ENCODE peak calls at places on chromosomes 12 and 14, in five cellular contexts. One of them, this sample, is unnamed.

GRCh38 chr14:104244221-104245011 is 106.0 kb downstream of the KIF26A start:
- DNase-seq in uterus: no peak
- DNase-seq in iris pigment epithelial cell: no peak
- DNase-seq in occipital lobe: no peak
- DNase-seq in activated T-cell treated with anti-CD3 and anti-CD28 coated beads, Interleukin-2, amount 50 U/mL, for 4 hours: no peak
- DNase-seq in this sample: no peak

GRCh38 chr14:49770212-49770817 is 2.4 kb downstream of the KLHDC2 start:
- DNase-seq in occipital lobe: no peak
- DNase-seq in uterus: no peak
- DNase-seq in activated T-cell treated with anti-CD3 and anti-CD28 coated beads, Interleukin-2, amount 50 U/mL, for 4 hours: no peak
- DNase-seq in iris pigment epithelial cell: peak
- DNase-seq in this sample: no peak

GRCh38 chr14:88879016-88879415 is 54.6 kb downstream of the TTC8 start:
- DNase-seq in activated T-cell treated with anti-CD3 and anti-CD28 coated beads, Interleukin-2, amount 50 U/mL, for 4 hours: no peak
- DNase-seq in uterus: no peak
- DNase-seq in iris pigment epithelial cell: peak
- DNase-seq in occipital lobe: no peak
- DNase-seq in this sample: no peak

GRCh38 chr12:2169964-2170363 is 117.2 kb downstream of the CACNA1C start:
- DNase-seq in activated T-cell treated with anti-CD3 and anti-CD28 coated beads, Interleukin-2, amount 50 U/mL, for 4 hours: no peak
- DNase-seq in occipital lobe: no peak
- DNase-seq in iris pigment epithelial cell: peak
- DNase-seq in uterus: no peak
- DNase-seq in this sample: no peak

GRCh38 chr12:50786498-50787231 is 22.8 kb downstream of the ATF1 start:
- DNase-seq in occipital lobe: no peak
- DNase-seq in iris pigment epithelial cell: peak
- DNase-seq in uterus: no peak
- DNase-seq in activated T-cell treated with anti-CD3 and anti-CD28 coated beads, Interleukin-2, amount 50 U/mL, for 4 hours: no peak
- DNase-seq in this sample: no peak

GRCh38 chr12:68003777-68004176 is 14.5 kb downstream of the IFNG-AS1 start:
- DNase-seq in iris pigment epithelial cell: no peak
- DNase-seq in occipital lobe: no peak
- DNase-seq in uterus: no peak
- DNase-seq in activated T-cell treated with anti-CD3 and anti-CD28 coated beads, Interleukin-2, amount 50 U/mL, for 4 hours: no peak
- DNase-seq in this sample: no peak

GRCh38 chr12:51341259-51342007 is 5.0 kb downstream of the CELA1 start:
- DNase-seq in activated T-cell treated with anti-CD3 and anti-CD28 coated beads, Interleukin-2, amount 50 U/mL, for 4 hours: peak
- DNase-seq in uterus: peak
- DNase-seq in occipital lobe: peak
- DNase-seq in iris pigment epithelial cell: peak
- DNase-seq in this sample: peak

GRCh38 chr14:75452900-75453816 is 25.3 kb downstream of the JDP2 start:
- DNase-seq in activated T-cell treated with anti-CD3 and anti-CD28 coated beads, Interleukin-2, amount 50 U/mL, for 4 hours: no peak
- DNase-seq in occipital lobe: peak
- DNase-seq in iris pigment epithelial cell: peak
- DNase-seq in uterus: peak
- DNase-seq in this sample: no peak

GRCh38 chr14:73238262-73238852 is 1.1 kb downstream of the PAPLN start:
- DNase-seq in occipital lobe: no peak
- DNase-seq in uterus: no peak
- DNase-seq in iris pigment epithelial cell: peak
- DNase-seq in activated T-cell treated with anti-CD3 and anti-CD28 coated beads, Interleukin-2, amount 50 U/mL, for 4 hours: no peak
- DNase-seq in this sample: no peak

GRCh38 chr14:25061923-25062321 is 12.0 kb upstream of the STXBP6 start:
- DNase-seq in activated T-cell treated with anti-CD3 and anti-CD28 coated beads, Interleukin-2, amount 50 U/mL, for 4 hours: no peak
- DNase-seq in occipital lobe: no peak
- DNase-seq in uterus: no peak
- DNase-seq in iris pigment epithelial cell: no peak
- DNase-seq in this sample: no peak

GRCh38 chr12:74552201-74552600 is 14.6 kb downstream of the ATXN7L3B start:
- DNase-seq in iris pigment epithelial cell: no peak
- DNase-seq in activated T-cell treated with anti-CD3 and anti-CD28 coated beads, Interleukin-2, amount 50 U/mL, for 4 hours: no peak
- DNase-seq in occipital lobe: no peak
- DNase-seq in uterus: no peak
- DNase-seq in this sample: no peak

GRCh38 chr12:31118347-31118830 is 44.7 kb downstream of the DDX11 start:
- DNase-seq in occipital lobe: no peak
- DNase-seq in activated T-cell treated with anti-CD3 and anti-CD28 coated beads, Interleukin-2, amount 50 U/mL, for 4 hours: no peak
- DNase-seq in iris pigment epithelial cell: no peak
- DNase-seq in uterus: peak
- DNase-seq in this sample: peak

GRCh38 chr14:79587194-79587593 is 624.1 kb downstream of the DIO2 start:
- DNase-seq in iris pigment epithelial cell: no peak
- DNase-seq in occipital lobe: peak
- DNase-seq in activated T-cell treated with anti-CD3 and anti-CD28 coated beads, Interleukin-2, amount 50 U/mL, for 4 hours: no peak
- DNase-seq in uterus: no peak
- DNase-seq in this sample: peak

GRCh38 chr12:13141686-13142085 is 38.2 kb upstream of the GSG1 start:
- DNase-seq in occipital lobe: no peak
- DNase-seq in iris pigment epithelial cell: no peak
- DNase-seq in uterus: no peak
- DNase-seq in activated T-cell treated with anti-CD3 and anti-CD28 coated beads, Interleukin-2, amount 50 U/mL, for 4 hours: no peak
- DNase-seq in this sample: no peak

GRCh38 chr14:69561893-69562292 is 12.8 kb downstream of the CCDC177 start:
- DNase-seq in uterus: no peak
- DNase-seq in activated T-cell treated with anti-CD3 and anti-CD28 coated beads, Interleukin-2, amount 50 U/mL, for 4 hours: no peak
- DNase-seq in iris pigment epithelial cell: no peak
- DNase-seq in occipital lobe: no peak
- DNase-seq in this sample: no peak

GRCh38 chr14:32473476-32473875 is 144.4 kb downstream of the AKAP6 start:
- DNase-seq in uterus: peak
- DNase-seq in activated T-cell treated with anti-CD3 and anti-CD28 coated beads, Interleukin-2, amount 50 U/mL, for 4 hours: no peak
- DNase-seq in occipital lobe: no peak
- DNase-seq in iris pigment epithelial cell: peak
- DNase-seq in this sample: peak

GRCh38 chr12:85688837-85689236 is 147.4 kb downstream of the RASSF9 start:
- DNase-seq in uterus: no peak
- DNase-seq in iris pigment epithelial cell: peak
- DNase-seq in activated T-cell treated with anti-CD3 and anti-CD28 coated beads, Interleukin-2, amount 50 U/mL, for 4 hours: no peak
- DNase-seq in occipital lobe: no peak
- DNase-seq in this sample: no peak

GRCh38 chr12:51421266-51421884 is 3.3 kb upstream of the SLC4A8 start:
- DNase-seq in occipital lobe: peak
- DNase-seq in iris pigment epithelial cell: peak
- DNase-seq in uterus: no peak
- DNase-seq in activated T-cell treated with anti-CD3 and anti-CD28 coated beads, Interleukin-2, amount 50 U/mL, for 4 hours: peak
- DNase-seq in this sample: peak

GRCh38 chr12:116397148-116397547 is 119.7 kb upstream of the MED13L start:
- DNase-seq in activated T-cell treated with anti-CD3 and anti-CD28 coated beads, Interleukin-2, amount 50 U/mL, for 4 hours: no peak
- DNase-seq in iris pigment epithelial cell: peak
- DNase-seq in occipital lobe: no peak
- DNase-seq in uterus: no peak
- DNase-seq in this sample: no peak

GRCh38 chr14:90615444-90616095 is 200.7 kb downstream of the TTC7B start:
- DNase-seq in iris pigment epithelial cell: no peak
- DNase-seq in occipital lobe: no peak
- DNase-seq in uterus: no peak
- DNase-seq in activated T-cell treated with anti-CD3 and anti-CD28 coated beads, Interleukin-2, amount 50 U/mL, for 4 hours: no peak
- DNase-seq in this sample: no peak

GRCh38 chr14:66624319-66624937 is 116.5 kb downstream of the GPHN start:
- DNase-seq in uterus: no peak
- DNase-seq in activated T-cell treated with anti-CD3 and anti-CD28 coated beads, Interleukin-2, amount 50 U/mL, for 4 hours: no peak
- DNase-seq in iris pigment epithelial cell: peak
- DNase-seq in occipital lobe: no peak
- DNase-seq in this sample: peak

GRCh38 chr12:131808744-131809371 is 19.3 kb upstream of the MMP17 start:
- DNase-seq in activated T-cell treated with anti-CD3 and anti-CD28 coated beads, Interleukin-2, amount 50 U/mL, for 4 hours: peak
- DNase-seq in iris pigment epithelial cell: no peak
- DNase-seq in occipital lobe: no peak
- DNase-seq in uterus: no peak
- DNase-seq in this sample: no peak

GRCh38 chr12:8950702-8951478 is 1.4 kb upstream of the M6PR start:
- DNase-seq in iris pigment epithelial cell: no peak
- DNase-seq in uterus: no peak
- DNase-seq in occipital lobe: no peak
- DNase-seq in activated T-cell treated with anti-CD3 and anti-CD28 coated beads, Interleukin-2, amount 50 U/mL, for 4 hours: no peak
- DNase-seq in this sample: no peak

GRCh38 chr14:90539496-90539775 is 142.6 kb downstream of the CALM1 start:
- DNase-seq in iris pigment epithelial cell: no peak
- DNase-seq in uterus: no peak
- DNase-seq in occipital lobe: no peak
- DNase-seq in activated T-cell treated with anti-CD3 and anti-CD28 coated beads, Interleukin-2, amount 50 U/mL, for 4 hours: no peak
- DNase-seq in this sample: no peak

GRCh38 chr12:124109760-124110159 is 136.7 kb downstream of the ZNF664 start:
- DNase-seq in uterus: no peak
- DNase-seq in activated T-cell treated with anti-CD3 and anti-CD28 coated beads, Interleukin-2, amount 50 U/mL, for 4 hours: no peak
- DNase-seq in iris pigment epithelial cell: peak
- DNase-seq in occipital lobe: no peak
- DNase-seq in this sample: peak

GRCh38 chr12:56833780-56834179 is 70.7 kb downstream of the HSD17B6 start:
- DNase-seq in occipital lobe: no peak
- DNase-seq in activated T-cell treated with anti-CD3 and anti-CD28 coated beads, Interleukin-2, amount 50 U/mL, for 4 hours: no peak
- DNase-seq in iris pigment epithelial cell: peak
- DNase-seq in uterus: no peak
- DNase-seq in this sample: no peak

GRCh38 chr12:67456281-67456918 is 187.2 kb downstream of the CAND1 start:
- DNase-seq in iris pigment epithelial cell: peak
- DNase-seq in occipital lobe: no peak
- DNase-seq in uterus: peak
- DNase-seq in activated T-cell treated with anti-CD3 and anti-CD28 coated beads, Interleukin-2, amount 50 U/mL, for 4 hours: no peak
- DNase-seq in this sample: peak

GRCh38 chr12:43241971-43242370 is 310.0 kb downstream of the ADAMTS20 start:
- DNase-seq in occipital lobe: no peak
- DNase-seq in activated T-cell treated with anti-CD3 and anti-CD28 coated beads, Interleukin-2, amount 50 U/mL, for 4 hours: no peak
- DNase-seq in iris pigment epithelial cell: peak
- DNase-seq in uterus: no peak
- DNase-seq in this sample: no peak

GRCh38 chr14:68591786-68592185 is 201.1 kb downstream of the ZFP36L1 start:
- DNase-seq in iris pigment epithelial cell: no peak
- DNase-seq in activated T-cell treated with anti-CD3 and anti-CD28 coated beads, Interleukin-2, amount 50 U/mL, for 4 hours: no peak
- DNase-seq in occipital lobe: no peak
- DNase-seq in uterus: no peak
- DNase-seq in this sample: no peak

GRCh38 chr14:20415723-20416622 is 2.7 kb upstream of the TEP1 start:
- DNase-seq in activated T-cell treated with anti-CD3 and anti-CD28 coated beads, Interleukin-2, amount 50 U/mL, for 4 hours: peak
- DNase-seq in uterus: no peak
- DNase-seq in iris pigment epithelial cell: peak
- DNase-seq in occipital lobe: no peak
- DNase-seq in this sample: peak

GRCh38 chr12:96140110-96140509 is 54.1 kb upstream of the ELK3 start:
- DNase-seq in uterus: no peak
- DNase-seq in activated T-cell treated with anti-CD3 and anti-CD28 coated beads, Interleukin-2, amount 50 U/mL, for 4 hours: no peak
- DNase-seq in iris pigment epithelial cell: peak
- DNase-seq in occipital lobe: no peak
- DNase-seq in this sample: no peak

GRCh38 chr14:90522585-90523191 is 125.9 kb downstream of the CALM1 start:
- DNase-seq in occipital lobe: no peak
- DNase-seq in iris pigment epithelial cell: peak
- DNase-seq in uterus: peak
- DNase-seq in activated T-cell treated with anti-CD3 and anti-CD28 coated beads, Interleukin-2, amount 50 U/mL, for 4 hours: no peak
- DNase-seq in this sample: peak

GRCh38 chr14:102608064-102608446 is 15.6 kb downstream of the RCOR1 start:
- DNase-seq in uterus: no peak
- DNase-seq in activated T-cell treated with anti-CD3 and anti-CD28 coated beads, Interleukin-2, amount 50 U/mL, for 4 hours: no peak
- DNase-seq in occipital lobe: no peak
- DNase-seq in iris pigment epithelial cell: no peak
- DNase-seq in this sample: no peak

GRCh38 chr12:90790747-90791146 is 164.2 kb downstream of the CCER1 start:
- DNase-seq in occipital lobe: no peak
- DNase-seq in uterus: no peak
- DNase-seq in activated T-cell treated with anti-CD3 and anti-CD28 coated beads, Interleukin-2, amount 50 U/mL, for 4 hours: no peak
- DNase-seq in iris pigment epithelial cell: no peak
- DNase-seq in this sample: no peak

GRCh38 chr14:103142031-103142430 is 18.8 kb downstream of the TNFAIP2 start:
- DNase-seq in occipital lobe: no peak
- DNase-seq in activated T-cell treated with anti-CD3 and anti-CD28 coated beads, Interleukin-2, amount 50 U/mL, for 4 hours: no peak
- DNase-seq in iris pigment epithelial cell: no peak
- DNase-seq in uterus: no peak
- DNase-seq in this sample: peak

GRCh38 chr12:77104281-77104680 is 38.9 kb upstream of the E2F7 start:
- DNase-seq in uterus: no peak
- DNase-seq in activated T-cell treated with anti-CD3 and anti-CD28 coated beads, Interleukin-2, amount 50 U/mL, for 4 hours: no peak
- DNase-seq in occipital lobe: no peak
- DNase-seq in iris pigment epithelial cell: no peak
- DNase-seq in this sample: no peak

GRCh38 chr14:99628832-99629618 is 15.9 kb upstream of the HHIPL1 start:
- DNase-seq in iris pigment epithelial cell: peak
- DNase-seq in uterus: peak
- DNase-seq in activated T-cell treated with anti-CD3 and anti-CD28 coated beads, Interleukin-2, amount 50 U/mL, for 4 hours: peak
- DNase-seq in occipital lobe: peak
- DNase-seq in this sample: peak

GRCh38 chr12:91529829-91530228 is 347.2 kb upstream of the DCN start:
- DNase-seq in iris pigment epithelial cell: peak
- DNase-seq in uterus: no peak
- DNase-seq in activated T-cell treated with anti-CD3 and anti-CD28 coated beads, Interleukin-2, amount 50 U/mL, for 4 hours: no peak
- DNase-seq in occipital lobe: no peak
- DNase-seq in this sample: no peak

This sample was measured in NCI-H2171 treated with DMSO at 0.1 percent for 48 hours.